ENCODE peak calls at places on chromosomes 3 and 15, in nine cellular contexts. R is transverse colon, K is T-helper 17 cell, N is stomach, M is hepatocyte, Q is HTR-8/SVneo, O is skeletal muscle cell, T is adrenal gland, E is NCI-H2081. L is an unnamed sample.

GRCh38 chr3:36372534-36372935 is 7.8 kb upstream of the STAC start:
- DNase-seq in Q (no peak), N (no peak), K (no peak), M (no peak), O (peak), R (no peak), T (no peak), E (no peak), L (no peak)

GRCh38 chr15:66698971-66699370 is 3.1 kb upstream of the SMAD6 start:
- DNase-seq in Q (no peak), T (no peak), O (no peak), K (no peak), R (no peak), E (no peak), N (no peak), M (no peak), L (no peak)

GRCh38 chr15:75200765-75201608 is 695 bp upstream of the C15orf39 start:
- DNase-seq in O (no peak), M (peak), N (peak), R (peak), T (no peak), E (peak), Q (no peak), K (peak), L (no peak)

GRCh38 chr15:49232407-49232806 is 62.4 kb downstream of the GALK2 start:
- DNase-seq in O (no peak), K (no peak), N (no peak), Q (no peak), T (no peak), M (no peak), R (no peak), E (no peak), L (no peak)

GRCh38 chr3:171753665-171754408 is 56.4 kb downstream of the PLD1 start:
- DNase-seq in T (no peak), M (no peak), O (peak), E (no peak), R (no peak), N (no peak), K (no peak), Q (no peak), L (no peak)

GRCh38 chr3:180059351-180059750 is 22.6 kb upstream of the PEX5L start:
- DNase-seq in E (no peak), K (no peak), Q (no peak), T (no peak), N (no peak), O (peak), M (no peak), R (no peak), L (no peak)

GRCh38 chr15:77482570-77482969 is 61.9 kb downstream of the HMG20A start:
- DNase-seq in R (no peak), O (peak), N (no peak), E (no peak), M (no peak), T (no peak), K (no peak), Q (peak), L (no peak)

GRCh38 chr3:107271787-107272387 is 105.4 kb upstream of the CCDC54 start:
- DNase-seq in N (no peak), Q (peak), O (peak), T (no peak), E (peak), R (no peak), M (peak), K (no peak), L (no peak)

GRCh38 chr3:175564335-175564734 is 705.2 kb downstream of the NAALADL2 start:
- DNase-seq in K (no peak), M (no peak), Q (no peak), O (no peak), E (no peak), R (no peak), N (no peak), T (no peak), L (no peak)

GRCh38 chr3:77342688-77343087 is 302.8 kb downstream of the ROBO2 start:
- DNase-seq in T (no peak), E (no peak), Q (no peak), N (no peak), O (no peak), R (no peak), M (no peak), K (no peak), L (no peak)

GRCh38 chr15:20351448-20351961 is 190.1 kb downstream of the GOLGA6L6 start:
- DNase-seq in M (peak), N (peak), R (no peak), T (no peak), E (no peak), O (no peak), Q (no peak), K (no peak), L (peak)

GRCh38 chr15:44593042-44593736 is 56.2 kb downstream of the EIF3J start:
- DNase-seq in R (no peak), M (no peak), K (no peak), E (no peak), N (no peak), O (no peak), Q (peak), T (no peak), L (no peak)

GRCh38 chr3:22907796-22908195 is 295.3 kb upstream of the UBE2E2 start:
- DNase-seq in K (no peak), T (no peak), E (no peak), N (no peak), R (no peak), M (no peak), O (no peak), Q (no peak), L (no peak)

GRCh38 chr3:12963184-12963868 is 109.9 kb downstream of the IQSEC1 start:
- DNase-seq in R (no peak), K (no peak), Q (no peak), E (no peak), M (no peak), N (no peak), T (no peak), O (no peak), L (no peak)

GRCh38 chr3:184284696-184285095 is 8.9 kb downstream of the ECE2 start:
- DNase-seq in R (no peak), O (peak), N (peak), K (no peak), Q (peak), M (peak), T (peak), E (peak), L (no peak)